ENCODE peak calls at places on chromosomes 1 and 21, in five cellular contexts. V is effector CD4-positive, alpha-beta T cell; P is lower leg skin; W is T1000; X is stimulated activated CD4-positive, alpha-beta T cell treated with anti-CD3 and anti-CD28 coated beads, Interleukin-2, amount 100 ng/mL, for 48 hours. Q is an unnamed sample.

GRCh38 chr1:57285979-57286378 is 137.9 kb downstream of the DAB1 start:
- DNase-seq in V (no peak), P (no peak), W (no peak), X (no peak), Q (no peak)

GRCh38 chr1:9426291-9426711 is 113.0 kb upstream of the SLC25A33 start:
- DNase-seq in V (peak; percentile 73), P (no peak), W (no peak), X (peak; percentile 52), Q (no peak)

GRCh38 chr1:113872219-113872934 is 865 bp upstream of the PTPN22 start:
- DNase-seq in V (no peak), P (no peak), W (no peak), X (no peak), Q (no peak)

GRCh38 chr21:44970766-44971671 is 31.2 kb downstream of the SLX9 start:
- DNase-seq in V (no peak), P (no peak), W (no peak), X (no peak), Q (no peak)

GRCh38 chr1:6008084-6008415 is 15.8 kb upstream of the NPHP4 start:
- DNase-seq in V (no peak), P (no peak), W (no peak), X (no peak), Q (no peak)

GRCh38 chr1:197352011-197352410 is 84.0 kb downstream of the CRB1 start:
- DNase-seq in V (no peak), P (no peak), W (no peak), X (no peak), Q (no peak)

GRCh38 chr1:3283849-3284248 is 170.6 kb upstream of the ARHGEF16 start:
- DNase-seq in V (no peak), P (no peak), W (no peak), X (peak; percentile 14), Q (peak; percentile 40)

GRCh38 chr1:177848577-177848976 is 121.3 kb downstream of the SEC16B start:
- DNase-seq in V (no peak), P (no peak), W (peak; percentile 28), X (no peak), Q (no peak)

Q was measured in H54.